ENCODE peak calls at places on chromosomes 3 and 15, in eight cellular contexts. One of them, this sample, is unnamed.

GRCh38 chr3:127613406-127613805 is 15.2 kb downstream of the MCM2 start:
- DNase-seq in K562: no peak
- DNase-seq in kidney: no peak
- DNase-seq in mammary epithelial cell: no peak
- DNase-seq in endodermal cell: no peak
- DNase-seq in body of pancreas: peak; percentile 54
- DNase-seq in right atrium auricular region: no peak
- DNase-seq in CD8-positive, alpha-beta T cell: no peak
- DNase-seq in this sample: no peak

GRCh38 chr3:119311191-119311925 is 17.2 kb downstream of the ARHGAP31 start:
- DNase-seq in K562: no peak
- DNase-seq in kidney: no peak
- DNase-seq in mammary epithelial cell: peak; percentile 80
- DNase-seq in endodermal cell: peak; percentile 20
- DNase-seq in body of pancreas: no peak
- DNase-seq in right atrium auricular region: no peak
- DNase-seq in CD8-positive, alpha-beta T cell: no peak
- DNase-seq in this sample: no peak

GRCh38 chr3:48478631-48479555 is 25.1 kb downstream of the SHISA5 start:
- DNase-seq in K562: no peak
- DNase-seq in kidney: peak; percentile 73
- DNase-seq in mammary epithelial cell: peak; percentile 81
- DNase-seq in endodermal cell: peak; percentile 41
- DNase-seq in body of pancreas: no peak
- DNase-seq in right atrium auricular region: no peak
- DNase-seq in CD8-positive, alpha-beta T cell: peak; percentile 59
- DNase-seq in this sample: no peak

GRCh38 chr3:120153294-120153693 is 59.0 kb upstream of the GSK3B start:
- DNase-seq in K562: no peak
- DNase-seq in kidney: no peak
- DNase-seq in mammary epithelial cell: peak; percentile 96
- DNase-seq in endodermal cell: no peak
- DNase-seq in body of pancreas: no peak
- DNase-seq in right atrium auricular region: no peak
- DNase-seq in CD8-positive, alpha-beta T cell: no peak
- DNase-seq in this sample: no peak

GRCh38 chr3:134334231-134334900 is 39.9 kb downstream of the AMOTL2 start:
- DNase-seq in K562: no peak
- DNase-seq in kidney: no peak
- DNase-seq in mammary epithelial cell: no peak
- DNase-seq in endodermal cell: peak; percentile 68
- DNase-seq in body of pancreas: no peak
- DNase-seq in right atrium auricular region: no peak
- DNase-seq in CD8-positive, alpha-beta T cell: no peak
- DNase-seq in this sample: no peak

GRCh38 chr3:127412578-127413317 is 124.9 kb upstream of the PRR20G start:
- DNase-seq in K562: no peak
- DNase-seq in kidney: peak; percentile 30
- DNase-seq in mammary epithelial cell: no peak
- DNase-seq in endodermal cell: peak; percentile 29
- DNase-seq in body of pancreas: no peak
- DNase-seq in right atrium auricular region: no peak
- DNase-seq in CD8-positive, alpha-beta T cell: no peak
- DNase-seq in this sample: no peak

GRCh38 chr15:39403674-39404117 is 177.2 kb upstream of the THBS1 start:
- DNase-seq in K562: no peak
- DNase-seq in kidney: no peak
- DNase-seq in mammary epithelial cell: peak; percentile 58
- DNase-seq in endodermal cell: no peak
- DNase-seq in body of pancreas: no peak
- DNase-seq in right atrium auricular region: no peak
- DNase-seq in CD8-positive, alpha-beta T cell: no peak
- DNase-seq in this sample: no peak

GRCh38 chr3:74631771-74632170 is 17.3 kb upstream of the CNTN3 start:
- DNase-seq in K562: no peak
- DNase-seq in kidney: no peak
- DNase-seq in mammary epithelial cell: no peak
- DNase-seq in endodermal cell: no peak
- DNase-seq in body of pancreas: no peak
- DNase-seq in right atrium auricular region: no peak
- DNase-seq in CD8-positive, alpha-beta T cell: no peak
- DNase-seq in this sample: no peak

GRCh38 chr3:181755959-181756358 is 44.2 kb downstream of the SOX2 start:
- DNase-seq in K562: no peak
- DNase-seq in kidney: no peak
- DNase-seq in mammary epithelial cell: no peak
- DNase-seq in endodermal cell: no peak
- DNase-seq in body of pancreas: no peak
- DNase-seq in right atrium auricular region: no peak
- DNase-seq in CD8-positive, alpha-beta T cell: no peak
- DNase-seq in this sample: no peak

GRCh38 chr3:62252614-62253147 is 120.7 kb downstream of the FEZF2 start:
- DNase-seq in K562: no peak
- DNase-seq in kidney: no peak
- DNase-seq in mammary epithelial cell: no peak
- DNase-seq in endodermal cell: no peak
- DNase-seq in body of pancreas: no peak
- DNase-seq in right atrium auricular region: no peak
- DNase-seq in CD8-positive, alpha-beta T cell: no peak
- DNase-seq in this sample: no peak

GRCh38 chr15:41913251-41913650 is 19.4 kb upstream of the SPTBN5 start:
- DNase-seq in K562: no peak
- DNase-seq in kidney: no peak
- DNase-seq in mammary epithelial cell: no peak
- DNase-seq in endodermal cell: no peak
- DNase-seq in body of pancreas: no peak
- DNase-seq in right atrium auricular region: no peak
- DNase-seq in CD8-positive, alpha-beta T cell: no peak
- DNase-seq in this sample: no peak

GRCh38 chr15:44968475-44968874 is 12.0 kb downstream of the TERB2 start:
- DNase-seq in K562: no peak
- DNase-seq in kidney: no peak
- DNase-seq in mammary epithelial cell: no peak
- DNase-seq in endodermal cell: no peak
- DNase-seq in body of pancreas: no peak
- DNase-seq in right atrium auricular region: no peak
- DNase-seq in CD8-positive, alpha-beta T cell: no peak
- DNase-seq in this sample: no peak

GRCh38 chr3:11589706-11590105 is 54.0 kb downstream of the VGLL4 start:
- DNase-seq in K562: no peak
- DNase-seq in kidney: no peak
- DNase-seq in mammary epithelial cell: no peak
- DNase-seq in endodermal cell: peak; percentile 32
- DNase-seq in body of pancreas: peak; percentile 23
- DNase-seq in right atrium auricular region: no peak
- DNase-seq in CD8-positive, alpha-beta T cell: no peak
- DNase-seq in this sample: no peak

GRCh38 chr3:4358273-4358672 is 55.1 kb downstream of the SETMAR start:
- DNase-seq in K562: no peak
- DNase-seq in kidney: no peak
- DNase-seq in mammary epithelial cell: no peak
- DNase-seq in endodermal cell: no peak
- DNase-seq in body of pancreas: no peak
- DNase-seq in right atrium auricular region: no peak
- DNase-seq in CD8-positive, alpha-beta T cell: no peak
- DNase-seq in this sample: no peak

GRCh38 chr3:20080956-20081554 is 40.8 kb downstream of the KAT2B start:
- DNase-seq in K562: peak; percentile 42
- DNase-seq in kidney: peak; percentile 65
- DNase-seq in mammary epithelial cell: peak; percentile 62
- DNase-seq in endodermal cell: no peak
- DNase-seq in body of pancreas: peak; percentile 91
- DNase-seq in right atrium auricular region: peak; percentile 70
- DNase-seq in CD8-positive, alpha-beta T cell: peak; percentile 7
- DNase-seq in this sample: peak; percentile 33

GRCh38 chr15:32936283-32936918 is 218.6 kb downstream of the GREM1 start:
- DNase-seq in K562: peak; percentile 13
- DNase-seq in kidney: no peak
- DNase-seq in mammary epithelial cell: peak; percentile 11
- DNase-seq in endodermal cell: no peak
- DNase-seq in body of pancreas: no peak
- DNase-seq in right atrium auricular region: no peak
- DNase-seq in CD8-positive, alpha-beta T cell: no peak
- DNase-seq in this sample: no peak

GRCh38 chr3:69865920-69866679 is 126.8 kb downstream of the MITF start:
- DNase-seq in K562: peak; percentile 53
- DNase-seq in kidney: peak; percentile 80
- DNase-seq in mammary epithelial cell: peak; percentile 62
- DNase-seq in endodermal cell: peak; percentile 57
- DNase-seq in body of pancreas: peak; percentile 89
- DNase-seq in right atrium auricular region: peak; percentile 61
- DNase-seq in CD8-positive, alpha-beta T cell: no peak
- DNase-seq in this sample: no peak

GRCh38 chr15:25738171-25738792 is 124.8 kb downstream of the ATP10A start:
- DNase-seq in K562: no peak
- DNase-seq in kidney: no peak
- DNase-seq in mammary epithelial cell: no peak
- DNase-seq in endodermal cell: no peak
- DNase-seq in body of pancreas: no peak
- DNase-seq in right atrium auricular region: no peak
- DNase-seq in CD8-positive, alpha-beta T cell: no peak
- DNase-seq in this sample: no peak

GRCh38 chr3:31247850-31248618 is 284.7 kb upstream of the STT3B start:
- DNase-seq in K562: no peak
- DNase-seq in kidney: no peak
- DNase-seq in mammary epithelial cell: peak; percentile 70
- DNase-seq in endodermal cell: peak; percentile 53
- DNase-seq in body of pancreas: peak; percentile 32
- DNase-seq in right atrium auricular region: no peak
- DNase-seq in CD8-positive, alpha-beta T cell: no peak
- DNase-seq in this sample: no peak

GRCh38 chr3:72907851-72908620 is 20.2 kb downstream of the GXYLT2 start:
- DNase-seq in K562: no peak
- DNase-seq in kidney: no peak
- DNase-seq in mammary epithelial cell: peak; percentile 37
- DNase-seq in endodermal cell: no peak
- DNase-seq in body of pancreas: no peak
- DNase-seq in right atrium auricular region: peak; percentile 83
- DNase-seq in CD8-positive, alpha-beta T cell: no peak
- DNase-seq in this sample: peak; percentile 47

GRCh38 chr3:44439499-44440295 is 37.8 kb downstream of the ZNF445 start:
- DNase-seq in K562: peak; percentile 95
- DNase-seq in kidney: peak; percentile 77
- DNase-seq in mammary epithelial cell: no peak
- DNase-seq in endodermal cell: no peak
- DNase-seq in body of pancreas: peak; percentile 61
- DNase-seq in right atrium auricular region: peak; percentile 91
- DNase-seq in CD8-positive, alpha-beta T cell: peak; percentile 24
- DNase-seq in this sample: peak; percentile 19

GRCh38 chr3:141460097-141460704 is 26.6 kb upstream of the RASA2 start:
- DNase-seq in K562: peak; percentile 79
- DNase-seq in kidney: peak; percentile 91
- DNase-seq in mammary epithelial cell: peak; percentile 73
- DNase-seq in endodermal cell: peak; percentile 98
- DNase-seq in body of pancreas: peak; percentile 91
- DNase-seq in right atrium auricular region: peak; percentile 88
- DNase-seq in CD8-positive, alpha-beta T cell: peak; percentile 84
- DNase-seq in this sample: peak; percentile 64

GRCh38 chr3:156483426-156483825 is 71.5 kb downstream of the SSR3 start:
- DNase-seq in K562: peak; percentile 60
- DNase-seq in kidney: no peak
- DNase-seq in mammary epithelial cell: peak; percentile 86
- DNase-seq in endodermal cell: no peak
- DNase-seq in body of pancreas: no peak
- DNase-seq in right atrium auricular region: no peak
- DNase-seq in CD8-positive, alpha-beta T cell: no peak
- DNase-seq in this sample: no peak

DNA sequence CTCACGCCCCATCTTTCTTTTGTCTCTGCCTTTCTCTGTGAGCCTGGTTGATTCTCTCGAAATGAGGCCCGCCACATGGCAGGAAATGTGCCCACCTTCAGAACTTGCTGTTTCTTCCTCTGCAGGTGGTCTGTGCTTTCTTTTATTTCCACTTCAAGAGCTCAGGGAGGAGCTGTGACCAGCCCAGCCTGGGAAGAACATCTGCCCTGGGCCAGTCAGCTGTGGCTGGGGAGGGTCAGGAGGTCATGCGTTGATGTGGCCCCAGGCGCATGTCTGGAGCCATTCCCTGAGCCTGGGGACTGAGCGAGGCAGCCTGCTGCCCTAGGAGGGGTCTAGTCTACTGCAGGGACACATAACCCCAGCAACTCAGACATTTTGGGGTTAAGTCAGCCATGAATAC is 8.0 kb downstream of the FBLN2 start:
- DNase-seq in K562: no peak
- DNase-seq in kidney: no peak
- DNase-seq in mammary epithelial cell: no peak
- DNase-seq in endodermal cell: no peak
- DNase-seq in body of pancreas: no peak
- DNase-seq in right atrium auricular region: no peak
- DNase-seq in CD8-positive, alpha-beta T cell: no peak
- DNase-seq in this sample: no peak
- H3K27ac ChIP-seq in K562: no peak overlapping the region
- H3K27ac ChIP-seq in kidney: no peak overlapping the region
- H3K27ac ChIP-seq in mammary epithelial cell: no peak overlapping the region
- H3K27ac ChIP-seq in endodermal cell: peak overlapping the region; percentile 81
- H3K27ac ChIP-seq in body of pancreas: no peak overlapping the region
- H3K27ac ChIP-seq in right atrium auricular region: peak overlapping the region; percentile 3
- H3K27ac ChIP-seq in CD8-positive, alpha-beta T cell: no peak overlapping the region
- H3K27ac ChIP-seq in this sample: no peak overlapping the region

DNA sequence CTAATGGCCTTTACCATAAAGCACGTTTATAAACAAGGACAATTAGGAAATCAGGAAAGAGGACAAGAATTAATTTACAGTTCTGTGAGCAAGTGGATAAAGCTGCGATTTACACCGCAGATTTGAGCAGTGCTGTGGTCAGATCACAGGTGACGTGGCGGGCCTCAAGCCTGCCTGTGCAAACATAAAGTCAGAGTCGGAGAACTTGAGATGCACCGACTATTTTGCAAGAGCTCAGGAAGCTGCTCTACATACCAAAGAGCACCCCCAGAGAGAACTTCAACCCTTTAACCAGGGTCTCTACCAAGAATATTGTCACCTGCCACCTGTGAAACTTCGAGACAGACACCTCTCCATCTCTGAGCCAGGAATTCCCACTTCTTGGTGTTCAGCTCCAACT is 35.7 kb downstream of the MECOM start:
- DNase-seq in K562: no peak
- DNase-seq in kidney: no peak
- DNase-seq in mammary epithelial cell: no peak
- DNase-seq in endodermal cell: peak; percentile 57
- DNase-seq in body of pancreas: peak; percentile 56
- DNase-seq in right atrium auricular region: no peak
- DNase-seq in CD8-positive, alpha-beta T cell: no peak
- DNase-seq in this sample: no peak
- H3K4me1 ChIP-seq in K562: no peaks in the 10 kb centered on the region
- H3K4me1 ChIP-seq in kidney: peaks cover 6% of the 10 kb centered on the region
- H3K4me1 ChIP-seq in mammary epithelial cell: no peaks in the 10 kb centered on the region
- H3K4me1 ChIP-seq in endodermal cell: no peaks in the 10 kb centered on the region
- H3K4me1 ChIP-seq in body of pancreas: peaks cover 39% of the 10 kb centered on the region
- H3K4me1 ChIP-seq in right atrium auricular region: no peaks in the 10 kb centered on the region
- H3K4me1 ChIP-seq in CD8-positive, alpha-beta T cell: no peaks in the 10 kb centered on the region
- H3K4me1 ChIP-seq in this sample: peaks cover 59% of the 10 kb centered on the region

GRCh38 chr3:106296111-106296510 is 427.3 kb upstream of the CBLB start:
- DNase-seq in K562: no peak
- DNase-seq in kidney: no peak
- DNase-seq in mammary epithelial cell: no peak
- DNase-seq in endodermal cell: no peak
- DNase-seq in body of pancreas: no peak
- DNase-seq in right atrium auricular region: no peak
- DNase-seq in CD8-positive, alpha-beta T cell: no peak
- DNase-seq in this sample: no peak
- H3K27ac ChIP-seq in K562: no peak overlapping the region
- H3K27ac ChIP-seq in kidney: no peak overlapping the region
- H3K27ac ChIP-seq in mammary epithelial cell: no peak overlapping the region
- H3K27ac ChIP-seq in endodermal cell: no peak overlapping the region
- H3K27ac ChIP-seq in body of pancreas: no peak overlapping the region
- H3K27ac ChIP-seq in right atrium auricular region: no peak overlapping the region
- H3K27ac ChIP-seq in CD8-positive, alpha-beta T cell: no peak overlapping the region
- H3K27ac ChIP-seq in this sample: no peak overlapping the region

GRCh38 chr15:31332681-31333071 is 6.0 kb downstream of the KLF13 start:
- DNase-seq in K562: no peak
- DNase-seq in kidney: no peak
- DNase-seq in mammary epithelial cell: no peak
- DNase-seq in endodermal cell: no peak
- DNase-seq in body of pancreas: no peak
- DNase-seq in right atrium auricular region: no peak
- DNase-seq in CD8-positive, alpha-beta T cell: no peak
- DNase-seq in this sample: no peak
- H3K4me1 ChIP-seq in K562: peaks cover 7% of the 10 kb centered on the region
- H3K4me1 ChIP-seq in kidney: peaks cover 72% of the 10 kb centered on the region
- H3K4me1 ChIP-seq in mammary epithelial cell: peaks cover 8% of the 10 kb centered on the region
- H3K4me1 ChIP-seq in endodermal cell: no peaks in the 10 kb centered on the region
- H3K4me1 ChIP-seq in body of pancreas: peaks cover 84% of the 10 kb centered on the region
- H3K4me1 ChIP-seq in right atrium auricular region: no peaks in the 10 kb centered on the region
- H3K4me1 ChIP-seq in CD8-positive, alpha-beta T cell: peaks cover 81% of the 10 kb centered on the region
- H3K4me1 ChIP-seq in this sample: peaks cover 50% of the 10 kb centered on the region

This sample was measured in thoracic aorta.